ENCODE peak calls at places on chromosomes 6 and 20, in seven cellular contexts. One of them, this sample, is unnamed.

GRCh38 chr6:2102316-2102883 is 143.0 kb downstream of the GMDS start:
- DNase-seq in OCI-LY7: no peak
- DNase-seq in osteoblast: no peak
- DNase-seq in fibroblast of pulmonary artery: peak; percentile 70
- DNase-seq in bronchial epithelial cell: no peak
- DNase-seq in colonic mucosa: no peak
- DNase-seq in endothelial cell of umbilical vein: peak; percentile 80
- DNase-seq in this sample: no peak

GRCh38 chr6:98092326-98092725 is 742.0 kb upstream of the POU3F2 start:
- DNase-seq in OCI-LY7: no peak
- DNase-seq in endothelial cell of umbilical vein: no peak
- DNase-seq in osteoblast: no peak
- DNase-seq in fibroblast of pulmonary artery: no peak
- DNase-seq in colonic mucosa: no peak
- DNase-seq in bronchial epithelial cell: no peak
- DNase-seq in this sample: no peak

GRCh38 chr6:75396005-75396800 is 97.4 kb downstream of the FILIP1 start:
- DNase-seq in endothelial cell of umbilical vein: no peak
- DNase-seq in bronchial epithelial cell: no peak
- DNase-seq in OCI-LY7: no peak
- DNase-seq in colonic mucosa: no peak
- DNase-seq in fibroblast of pulmonary artery: no peak
- DNase-seq in osteoblast: no peak
- DNase-seq in this sample: no peak

GRCh38 chr6:147170269-147170668 is 33.9 kb upstream of the STXBP5 start:
- DNase-seq in OCI-LY7: no peak
- DNase-seq in bronchial epithelial cell: peak; percentile 93
- DNase-seq in fibroblast of pulmonary artery: peak; percentile 95
- DNase-seq in endothelial cell of umbilical vein: no peak
- DNase-seq in osteoblast: peak; percentile 79
- DNase-seq in colonic mucosa: no peak
- DNase-seq in this sample: no peak

GRCh38 chr6:2378891-2379652 is 133.7 kb upstream of the GMDS start:
- DNase-seq in bronchial epithelial cell: peak; percentile 84
- DNase-seq in OCI-LY7: peak; percentile 4
- DNase-seq in osteoblast: peak; percentile 82
- DNase-seq in endothelial cell of umbilical vein: peak; percentile 75
- DNase-seq in fibroblast of pulmonary artery: peak; percentile 37
- DNase-seq in colonic mucosa: no peak
- DNase-seq in this sample: no peak

GRCh38 chr6:102732908-102733307 is 1339.4 kb downstream of the GRIK2 start:
- DNase-seq in endothelial cell of umbilical vein: no peak
- DNase-seq in fibroblast of pulmonary artery: no peak
- DNase-seq in osteoblast: no peak
- DNase-seq in colonic mucosa: no peak
- DNase-seq in bronchial epithelial cell: peak; percentile 44
- DNase-seq in OCI-LY7: no peak
- DNase-seq in this sample: no peak

GRCh38 chr20:49245921-49246740 is 26.9 kb downstream of the DDX27 start:
- DNase-seq in bronchial epithelial cell: peak; percentile 47
- DNase-seq in OCI-LY7: peak; percentile 59
- DNase-seq in osteoblast: peak; percentile 75
- DNase-seq in fibroblast of pulmonary artery: peak; percentile 70
- DNase-seq in endothelial cell of umbilical vein: peak; percentile 72
- DNase-seq in colonic mucosa: no peak
- DNase-seq in this sample: no peak

GRCh38 chr20:59149678-59150504 is 13.7 kb upstream of the ZNF831 start:
- DNase-seq in endothelial cell of umbilical vein: no peak
- DNase-seq in OCI-LY7: peak; percentile 39
- DNase-seq in colonic mucosa: no peak
- DNase-seq in bronchial epithelial cell: no peak
- DNase-seq in osteoblast: no peak
- DNase-seq in fibroblast of pulmonary artery: no peak
- DNase-seq in this sample: no peak

GRCh38 chr6:158680441-158680840 is 30.6 kb downstream of the SYTL3 start:
- DNase-seq in osteoblast: no peak
- DNase-seq in colonic mucosa: no peak
- DNase-seq in OCI-LY7: no peak
- DNase-seq in bronchial epithelial cell: no peak
- DNase-seq in endothelial cell of umbilical vein: no peak
- DNase-seq in fibroblast of pulmonary artery: no peak
- DNase-seq in this sample: no peak

GRCh38 chr6:167108278-167108677 is 14.6 kb upstream of the CCR6 start:
- DNase-seq in fibroblast of pulmonary artery: no peak
- DNase-seq in OCI-LY7: no peak
- DNase-seq in osteoblast: no peak
- DNase-seq in endothelial cell of umbilical vein: no peak
- DNase-seq in colonic mucosa: no peak
- DNase-seq in bronchial epithelial cell: no peak
- DNase-seq in this sample: no peak

GRCh38 chr6:116596815-116597214 is 19.5 kb upstream of the RSPH4A start:
- DNase-seq in colonic mucosa: no peak
- DNase-seq in endothelial cell of umbilical vein: peak; percentile 22
- DNase-seq in fibroblast of pulmonary artery: peak; percentile 53
- DNase-seq in osteoblast: no peak
- DNase-seq in bronchial epithelial cell: no peak
- DNase-seq in OCI-LY7: no peak
- DNase-seq in this sample: no peak

GRCh38 chr20:44856442-44856841 is 29.1 kb upstream of the YWHAB start:
- DNase-seq in osteoblast: no peak
- DNase-seq in colonic mucosa: no peak
- DNase-seq in endothelial cell of umbilical vein: no peak
- DNase-seq in fibroblast of pulmonary artery: no peak
- DNase-seq in bronchial epithelial cell: no peak
- DNase-seq in OCI-LY7: no peak
- DNase-seq in this sample: no peak

GRCh38 chr6:145071836-145072235 is 663.5 kb downstream of the EPM2A start:
- DNase-seq in bronchial epithelial cell: peak; percentile 69
- DNase-seq in OCI-LY7: no peak
- DNase-seq in fibroblast of pulmonary artery: peak; percentile 10
- DNase-seq in osteoblast: peak; percentile 53
- DNase-seq in endothelial cell of umbilical vein: no peak
- DNase-seq in colonic mucosa: no peak
- DNase-seq in this sample: no peak

GRCh38 chr20:10347066-10347465 is 87.0 kb downstream of the MKKS start:
- DNase-seq in fibroblast of pulmonary artery: peak; percentile 10
- DNase-seq in osteoblast: no peak
- DNase-seq in colonic mucosa: no peak
- DNase-seq in bronchial epithelial cell: no peak
- DNase-seq in OCI-LY7: no peak
- DNase-seq in endothelial cell of umbilical vein: no peak
- DNase-seq in this sample: no peak

GRCh38 chr20:6048391-6048790 is 5.5 kb downstream of the LRRN4 start:
- DNase-seq in fibroblast of pulmonary artery: no peak
- DNase-seq in colonic mucosa: no peak
- DNase-seq in osteoblast: no peak
- DNase-seq in endothelial cell of umbilical vein: no peak
- DNase-seq in bronchial epithelial cell: no peak
- DNase-seq in OCI-LY7: no peak
- DNase-seq in this sample: no peak

GRCh38 chr6:113018351-113019151 is 671.4 kb downstream of the RFPL4B start:
- DNase-seq in bronchial epithelial cell: peak; percentile 73
- DNase-seq in fibroblast of pulmonary artery: peak; percentile 91
- DNase-seq in OCI-LY7: no peak
- DNase-seq in osteoblast: no peak
- DNase-seq in colonic mucosa: peak; percentile 51
- DNase-seq in endothelial cell of umbilical vein: peak; percentile 96
- DNase-seq in this sample: no peak

GRCh38 chr6:37709250-37709931 is 11.7 kb upstream of the MDGA1 start:
- DNase-seq in OCI-LY7: no peak
- DNase-seq in bronchial epithelial cell: no peak
- DNase-seq in endothelial cell of umbilical vein: no peak
- DNase-seq in fibroblast of pulmonary artery: no peak
- DNase-seq in colonic mucosa: no peak
- DNase-seq in osteoblast: no peak
- DNase-seq in this sample: no peak

GRCh38 chr6:117624869-117625481 is 22.7 kb upstream of the GOPC start:
- DNase-seq in OCI-LY7: peak; percentile 50
- DNase-seq in endothelial cell of umbilical vein: no peak
- DNase-seq in colonic mucosa: no peak
- DNase-seq in fibroblast of pulmonary artery: no peak
- DNase-seq in osteoblast: no peak
- DNase-seq in bronchial epithelial cell: no peak
- DNase-seq in this sample: no peak

GRCh38 chr6:103405321-103405720 is 1454.4 kb downstream of the HACE1 start:
- DNase-seq in OCI-LY7: no peak
- DNase-seq in fibroblast of pulmonary artery: no peak
- DNase-seq in osteoblast: no peak
- DNase-seq in colonic mucosa: no peak
- DNase-seq in endothelial cell of umbilical vein: no peak
- DNase-seq in bronchial epithelial cell: no peak
- DNase-seq in this sample: no peak

GRCh38 chr20:50304501-50304856 is 113.8 kb downstream of the CEBPB start:
- DNase-seq in osteoblast: peak; percentile 73
- DNase-seq in bronchial epithelial cell: no peak
- DNase-seq in endothelial cell of umbilical vein: no peak
- DNase-seq in fibroblast of pulmonary artery: peak; percentile 86
- DNase-seq in colonic mucosa: peak; percentile 44
- DNase-seq in OCI-LY7: no peak
- DNase-seq in this sample: no peak

GRCh38 chr20:17896771-17897369 is 71.7 kb downstream of the SNX5 start:
- DNase-seq in osteoblast: peak; percentile 58
- DNase-seq in fibroblast of pulmonary artery: no peak
- DNase-seq in OCI-LY7: no peak
- DNase-seq in endothelial cell of umbilical vein: no peak
- DNase-seq in bronchial epithelial cell: no peak
- DNase-seq in colonic mucosa: no peak
- DNase-seq in this sample: no peak

GRCh38 chr20:57819291-57819690 is 109.5 kb upstream of the PMEPA1 start:
- DNase-seq in colonic mucosa: no peak
- DNase-seq in endothelial cell of umbilical vein: no peak
- DNase-seq in OCI-LY7: no peak
- DNase-seq in fibroblast of pulmonary artery: no peak
- DNase-seq in bronchial epithelial cell: no peak
- DNase-seq in osteoblast: no peak
- DNase-seq in this sample: no peak

DNA sequence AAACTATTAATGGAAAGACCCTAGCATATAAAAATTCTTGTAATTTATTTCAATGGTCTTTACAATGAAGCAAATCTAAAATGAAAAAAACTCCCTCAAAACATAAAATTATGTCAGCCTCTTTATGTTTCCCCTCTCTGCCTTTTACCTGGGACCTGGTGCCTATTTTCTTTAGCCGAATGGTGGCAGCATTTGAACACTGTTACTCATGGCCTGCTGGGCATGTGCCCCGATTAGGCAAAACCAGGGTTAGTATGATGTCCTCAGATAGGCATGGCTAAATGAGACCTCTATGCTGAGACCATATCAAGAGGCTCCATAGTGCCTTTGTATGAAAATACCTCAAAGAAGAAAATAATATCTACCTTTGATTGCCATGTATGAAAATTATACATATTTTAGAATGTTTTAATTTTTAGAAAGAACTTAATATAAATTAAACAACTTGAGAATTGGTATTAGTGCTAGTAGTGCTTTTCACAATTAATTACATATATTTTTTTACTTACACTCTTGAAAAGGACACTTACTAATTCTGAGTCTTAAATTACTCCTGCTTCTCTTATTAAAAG is 22.5 kb upstream of the C6orf58 start:
- DNase-seq in endothelial cell of umbilical vein: peak; percentile 27
- DNase-seq in osteoblast: peak; percentile 3
- DNase-seq in colonic mucosa: no peak
- DNase-seq in fibroblast of pulmonary artery: peak; percentile 64
- DNase-seq in bronchial epithelial cell: peak; percentile 57
- DNase-seq in OCI-LY7: peak; percentile 14
- DNase-seq in this sample: no peak
- TF ChIP-seq CTCF in endothelial cell of umbilical vein: peak; percentile 32
- TF ChIP-seq CTCF in osteoblast: peak; percentile 62
- TF ChIP-seq CTCF in colonic mucosa: no peak
- TF ChIP-seq CTCF in fibroblast of pulmonary artery: peak; percentile 67
- TF ChIP-seq CTCF in bronchial epithelial cell: peak; percentile 45
- TF ChIP-seq CTCF in OCI-LY7: peak; percentile 64
- TF ChIP-seq CTCF in this sample: peak; percentile 60

DNA sequence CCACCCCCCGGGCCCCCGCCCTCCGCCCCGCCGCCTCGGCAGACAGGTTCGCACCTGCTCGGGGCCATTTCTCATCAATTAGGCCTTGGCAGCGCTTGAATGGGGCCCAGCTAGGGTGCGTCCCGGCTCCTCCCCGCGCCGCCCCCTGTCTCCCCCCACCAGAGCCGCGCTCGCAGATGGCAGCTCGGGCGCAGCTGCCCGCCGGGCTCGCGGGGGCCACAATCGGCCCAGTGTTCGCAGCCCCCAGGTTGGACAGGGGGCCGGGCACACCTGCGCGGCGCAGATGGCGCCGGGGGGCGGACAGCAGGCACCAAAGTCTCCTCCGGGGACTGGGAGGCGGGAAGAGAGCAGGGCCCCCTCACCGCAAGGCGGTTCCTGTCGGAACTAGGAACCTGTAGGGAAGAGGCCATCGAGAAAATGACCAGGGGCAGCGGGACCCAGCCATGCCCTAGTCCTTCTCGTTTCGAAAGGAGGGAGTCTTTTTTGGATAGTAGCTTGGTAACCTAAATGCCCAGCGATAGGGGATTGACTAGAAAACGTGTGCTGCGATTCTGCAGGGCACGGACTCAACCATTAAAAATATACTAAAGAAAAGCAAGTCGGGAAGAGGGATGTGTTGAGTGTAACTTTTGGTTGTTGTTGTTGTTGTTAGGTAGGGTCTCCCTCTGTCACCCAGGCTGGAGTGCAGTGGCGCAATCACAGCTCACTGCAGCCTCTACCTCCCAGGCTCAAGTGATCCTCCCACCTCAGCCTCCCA is 83.1 kb upstream of the EYA2 start:
- DNase-seq in OCI-LY7: no peak
- DNase-seq in colonic mucosa: peak; percentile 36
- DNase-seq in osteoblast: no peak
- DNase-seq in fibroblast of pulmonary artery: no peak
- DNase-seq in bronchial epithelial cell: no peak
- DNase-seq in endothelial cell of umbilical vein: no peak
- DNase-seq in this sample: no peak
- H3K4me3 ChIP-seq in OCI-LY7: no peak overlapping the region
- H3K4me3 ChIP-seq in colonic mucosa: peak overlapping the region; percentile 26
- H3K4me3 ChIP-seq in osteoblast: peak overlapping the region; percentile 38
- H3K4me3 ChIP-seq in fibroblast of pulmonary artery: no peak overlapping the region
- H3K4me3 ChIP-seq in bronchial epithelial cell: peak overlapping the region; percentile 25
- H3K4me3 ChIP-seq in endothelial cell of umbilical vein: no peak overlapping the region
- H3K4me3 ChIP-seq in this sample: no peak overlapping the region

DNA sequence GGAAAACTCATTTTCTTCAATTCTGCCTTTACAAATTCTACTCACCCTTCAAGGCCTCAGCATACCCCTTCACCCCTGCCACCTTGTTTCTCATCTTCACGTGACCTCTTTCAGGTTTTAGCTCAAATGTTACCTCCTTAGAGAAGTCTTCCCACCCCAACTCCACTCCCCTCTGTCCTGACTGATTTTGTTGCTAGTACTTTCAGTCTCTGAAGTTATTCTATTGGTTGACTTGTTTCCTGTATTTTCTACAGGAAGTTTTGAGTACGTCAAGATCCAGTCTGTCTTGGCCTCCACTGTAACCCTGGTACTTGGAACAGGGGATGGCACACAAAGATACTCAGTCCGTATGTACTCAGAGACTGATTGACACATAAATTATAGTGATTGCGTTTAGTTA is 296.1 kb downstream of the DHX35 start:
- DNase-seq in OCI-LY7: no peak
- DNase-seq in osteoblast: no peak
- DNase-seq in endothelial cell of umbilical vein: no peak
- DNase-seq in bronchial epithelial cell: no peak
- DNase-seq in colonic mucosa: no peak
- DNase-seq in fibroblast of pulmonary artery: no peak
- DNase-seq in this sample: no peak
- TF ChIP-seq CTCF in OCI-LY7: no peak
- TF ChIP-seq CTCF in osteoblast: no peak
- TF ChIP-seq CTCF in endothelial cell of umbilical vein: no peak
- TF ChIP-seq CTCF in bronchial epithelial cell: no peak
- TF ChIP-seq CTCF in colonic mucosa: no peak
- TF ChIP-seq CTCF in fibroblast of pulmonary artery: no peak
- TF ChIP-seq CTCF in this sample: no peak

GRCh38 chr6:54234539-54234938 is 73.7 kb upstream of the TINAG start:
- DNase-seq in bronchial epithelial cell: no peak
- DNase-seq in OCI-LY7: no peak
- DNase-seq in colonic mucosa: no peak
- DNase-seq in endothelial cell of umbilical vein: peak; percentile 22
- DNase-seq in osteoblast: no peak
- DNase-seq in fibroblast of pulmonary artery: no peak
- DNase-seq in this sample: no peak
- H3K4me3 ChIP-seq in bronchial epithelial cell: no peak overlapping the region
- H3K4me3 ChIP-seq in OCI-LY7: no peak overlapping the region
- H3K4me3 ChIP-seq in colonic mucosa: no peak overlapping the region
- H3K4me3 ChIP-seq in endothelial cell of umbilical vein: no peak overlapping the region
- H3K4me3 ChIP-seq in osteoblast: no peak overlapping the region
- H3K4me3 ChIP-seq in fibroblast of pulmonary artery: no peak overlapping the region
- H3K4me3 ChIP-seq in this sample: no peak overlapping the region